ENCODE peak calls at places on chromosome 14, in four cellular contexts. One of them, this sample, is unnamed.

GRCh38 chr14:71713061-71713850 is 219.0 kb upstream of the RGS6 start:
- DNase-seq in GM12878: no peak
- DNase-seq in A549: no peak
- DNase-seq in K562: no peak
- DNase-seq in this sample: peak; percentile 57

GRCh38 chr14:105414456-105415371 is 4.9 kb upstream of the MTA1 start:
- DNase-seq in A549: peak; percentile 82
- DNase-seq in K562: peak; percentile 77
- DNase-seq in GM12878: no peak
- DNase-seq in this sample: peak; percentile 52

GRCh38 chr14:49641697-49642129 is 6.7 kb upstream of the DNAAF2 start:
- DNase-seq in A549: no peak
- DNase-seq in GM12878: no peak
- DNase-seq in K562: no peak
- DNase-seq in this sample: peak; percentile 48

GRCh38 chr14:43359317-43359716 is 1147.8 kb downstream of the FSCB start:
- DNase-seq in A549: no peak
- DNase-seq in GM12878: no peak
- DNase-seq in K562: no peak
- DNase-seq in this sample: no peak

GRCh38 chr14:104800600-104801283 is at the start of gene ZBTB42:
- DNase-seq in A549: no peak
- DNase-seq in K562: no peak
- DNase-seq in GM12878: no peak
- DNase-seq in this sample: peak; percentile 48

GRCh38 chr14:21101802-21102413 is 1.0 kb downstream of the TMEM253 start:
- DNase-seq in GM12878: no peak
- DNase-seq in K562: no peak
- DNase-seq in A549: no peak
- DNase-seq in this sample: no peak

GRCh38 chr14:54446201-54446693 is 5.1 kb upstream of the CNIH1 start:
- DNase-seq in A549: no peak
- DNase-seq in K562: no peak
- DNase-seq in GM12878: no peak
- DNase-seq in this sample: no peak

GRCh38 chr14:103718572-103718971 is 3.0 kb downstream of the ZFYVE21 start:
- DNase-seq in K562: no peak
- DNase-seq in A549: no peak
- DNase-seq in GM12878: no peak
- DNase-seq in this sample: peak; percentile 87

GRCh38 chr14:75515631-75515999 is 6.7 kb upstream of the BATF start:
- DNase-seq in A549: no peak
- DNase-seq in K562: no peak
- DNase-seq in GM12878: no peak
- DNase-seq in this sample: no peak

GRCh38 chr14:93906341-93907329 is 20.5 kb upstream of the FAM181A start:
- DNase-seq in GM12878: no peak
- DNase-seq in A549: peak; percentile 56
- DNase-seq in K562: peak; percentile 68
- DNase-seq in this sample: peak; percentile 17

GRCh38 chr14:102223682-102224081 is 81.3 kb downstream of the MOK start:
- DNase-seq in GM12878: no peak
- DNase-seq in A549: no peak
- DNase-seq in K562: no peak
- DNase-seq in this sample: no peak

GRCh38 chr14:58638231-58639205 is 756 bp downstream of the DACT1 start:
- DNase-seq in GM12878: no peak
- DNase-seq in K562: peak; percentile 7
- DNase-seq in A549: no peak
- DNase-seq in this sample: peak; percentile 30

GRCh38 chr14:104293231-104293841 is 154.9 kb downstream of the KIF26A start:
- DNase-seq in GM12878: no peak
- DNase-seq in A549: no peak
- DNase-seq in K562: no peak
- DNase-seq in this sample: no peak

GRCh38 chr14:23930742-23931141 is 22.8 kb upstream of the DHRS4 start:
- DNase-seq in K562: no peak
- DNase-seq in GM12878: no peak
- DNase-seq in A549: no peak
- DNase-seq in this sample: peak; percentile 11

GRCh38 chr14:36520601-36521525 is 831 bp upstream of the NKX2-1 start:
- DNase-seq in K562: peak; percentile 29
- DNase-seq in A549: peak; percentile 64
- DNase-seq in GM12878: no peak
- DNase-seq in this sample: peak; percentile 2

GRCh38 chr14:74836251-74836957 is 39.5 kb downstream of the PROX2 start:
- DNase-seq in K562: no peak
- DNase-seq in A549: no peak
- DNase-seq in GM12878: no peak
- DNase-seq in this sample: peak; percentile 47

GRCh38 chr14:85556263-85556662 is 26.3 kb downstream of the FLRT2 start:
- DNase-seq in A549: no peak
- DNase-seq in K562: no peak
- DNase-seq in GM12878: no peak
- DNase-seq in this sample: no peak

GRCh38 chr14:86357866-86358265 is 827.9 kb downstream of the FLRT2 start:
- DNase-seq in K562: no peak
- DNase-seq in A549: no peak
- DNase-seq in GM12878: no peak
- DNase-seq in this sample: no peak

GRCh38 chr14:44612002-44612401 is 104.9 kb upstream of the FSCB start:
- DNase-seq in GM12878: no peak
- DNase-seq in K562: no peak
- DNase-seq in A549: no peak
- DNase-seq in this sample: no peak

GRCh38 chr14:71290960-71291466 is 383.8 kb downstream of the PCNX1 start:
- DNase-seq in GM12878: peak; percentile 58
- DNase-seq in A549: peak; percentile 7
- DNase-seq in K562: no peak
- DNase-seq in this sample: peak; percentile 93

GRCh38 chr14:75514673-75515630 is 7.3 kb upstream of the BATF start:
- DNase-seq in A549: no peak
- DNase-seq in GM12878: peak; percentile 80
- DNase-seq in K562: peak; percentile 44
- DNase-seq in this sample: peak; percentile 15

GRCh38 chr14:65787461-65787860 is 374.9 kb downstream of the FUT8 start:
- DNase-seq in A549: no peak
- DNase-seq in GM12878: no peak
- DNase-seq in K562: no peak
- DNase-seq in this sample: no peak

GRCh38 chr14:74062809-74063150 is 21.5 kb downstream of the ALDH6A1 start:
- DNase-seq in A549: no peak
- DNase-seq in GM12878: no peak
- DNase-seq in K562: no peak
- DNase-seq in this sample: peak; percentile 15

GRCh38 chr14:67951529-67952120 is 132.0 kb downstream of the RAD51B start:
- DNase-seq in K562: no peak
- DNase-seq in GM12878: no peak
- DNase-seq in A549: no peak
- DNase-seq in this sample: peak; percentile 52

GRCh38 chr14:75242546-75243273 is 35.9 kb upstream of the FOS start:
- DNase-seq in K562: no peak
- DNase-seq in GM12878: no peak
- DNase-seq in A549: no peak
- DNase-seq in this sample: peak; percentile 87

GRCh38 chr14:62592877-62593276 is 452.4 kb downstream of the KCNH5 start:
- DNase-seq in GM12878: no peak
- DNase-seq in K562: no peak
- DNase-seq in A549: no peak
- DNase-seq in this sample: peak; percentile 39

GRCh38 chr14:58690801-58691516 is 53.2 kb downstream of the DACT1 start:
- DNase-seq in GM12878: no peak
- DNase-seq in A549: no peak
- DNase-seq in K562: no peak
- DNase-seq in this sample: no peak

GRCh38 chr14:94081386-94081820 is 293 bp downstream of the IFI27L1 start:
- DNase-seq in A549: no peak
- DNase-seq in K562: no peak
- DNase-seq in GM12878: no peak
- DNase-seq in this sample: no peak

GRCh38 chr14:89651805-89652204 is 234.8 kb upstream of the FOXN3 start:
- DNase-seq in K562: no peak
- DNase-seq in A549: no peak
- DNase-seq in GM12878: no peak
- DNase-seq in this sample: no peak

GRCh38 chr14:95431199-95432145 is 85.0 kb downstream of the SYNE3 start:
- DNase-seq in A549: peak; percentile 28
- DNase-seq in GM12878: no peak
- DNase-seq in K562: peak; percentile 44
- DNase-seq in this sample: peak; percentile 17

GRCh38 chr14:63388766-63389431 is 70.2 kb upstream of the GPHB5 start:
- DNase-seq in GM12878: peak; percentile 24
- DNase-seq in K562: peak; percentile 41
- DNase-seq in A549: peak; percentile 20
- DNase-seq in this sample: peak; percentile 58

GRCh38 chr14:69012251-69012953 is 33.3 kb upstream of the ACTN1 start:
- DNase-seq in GM12878: no peak
- DNase-seq in A549: no peak
- DNase-seq in K562: no peak
- DNase-seq in this sample: peak; percentile 61

GRCh38 chr14:99187858-99188257 is 84.1 kb downstream of the BCL11B start:
- DNase-seq in A549: no peak
- DNase-seq in K562: no peak
- DNase-seq in GM12878: no peak
- DNase-seq in this sample: no peak

GRCh38 chr14:99190696-99191662 is 81.0 kb downstream of the BCL11B start:
- DNase-seq in A549: no peak
- DNase-seq in GM12878: no peak
- DNase-seq in K562: no peak
- DNase-seq in this sample: no peak

GRCh38 chr14:99186956-99187690 is 84.9 kb downstream of the BCL11B start:
- DNase-seq in A549: no peak
- DNase-seq in K562: no peak
- DNase-seq in GM12878: no peak
- DNase-seq in this sample: no peak

GRCh38 chr14:99188721-99189120 is 83.3 kb downstream of the BCL11B start:
- DNase-seq in A549: no peak
- DNase-seq in GM12878: no peak
- DNase-seq in K562: peak; percentile 12
- DNase-seq in this sample: no peak

DNA sequence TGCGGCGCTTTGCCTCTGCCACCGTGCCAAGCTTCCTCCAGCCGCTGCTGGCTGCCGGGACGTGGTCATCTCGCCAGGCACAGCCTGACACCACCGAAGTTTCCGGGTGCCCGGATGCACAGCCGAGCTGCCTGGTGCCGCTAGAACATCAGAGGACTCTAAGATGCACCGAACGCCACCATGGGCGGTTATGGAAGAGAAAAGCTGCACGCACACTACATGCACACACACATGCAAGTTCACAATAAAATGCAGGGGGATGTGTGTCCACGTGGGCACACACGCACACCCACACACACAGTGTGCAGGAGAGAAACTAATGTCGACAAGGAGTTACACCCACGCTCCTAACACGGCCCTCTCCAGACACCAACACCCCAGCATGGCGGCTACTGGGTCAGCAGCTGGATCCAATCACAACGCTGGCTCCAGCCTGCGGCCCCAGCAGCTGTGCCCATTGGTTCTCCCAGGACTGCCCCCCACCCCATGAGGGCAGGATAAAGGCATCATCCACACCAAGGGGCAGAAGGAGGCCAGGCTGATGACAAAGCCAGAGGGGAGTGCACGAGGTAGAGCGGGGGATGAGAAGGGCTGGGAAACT is 82.7 kb downstream of the BCL11B start:
- DNase-seq in K562: no peak
- DNase-seq in GM12878: no peak
- DNase-seq in A549: no peak
- DNase-seq in this sample: no peak
- TF ChIP-seq ELK1 in K562: no peak
- TF ChIP-seq ELK1 in GM12878: no peak
- TF ChIP-seq ELK1 in A549: no peak
- TF ChIP-seq ELK1 in this sample: no peak

GRCh38 chr14:91300957-91301356 is 56.5 kb upstream of the GPR68 start:
- DNase-seq in A549: no peak
- DNase-seq in GM12878: no peak
- DNase-seq in K562: no peak
- DNase-seq in this sample: no peak

GRCh38 chr14:91305650-91306431 is 61.3 kb upstream of the GPR68 start:
- DNase-seq in GM12878: no peak
- DNase-seq in K562: no peak
- DNase-seq in A549: no peak
- DNase-seq in this sample: no peak

GRCh38 chr14:91302391-91302790 is 57.9 kb upstream of the GPR68 start:
- DNase-seq in K562: no peak
- DNase-seq in GM12878: no peak
- DNase-seq in A549: no peak
- DNase-seq in this sample: no peak

GRCh38 chr14:91303924-91304229 is 59.4 kb upstream of the GPR68 start:
- DNase-seq in GM12878: no peak
- DNase-seq in A549: no peak
- DNase-seq in K562: no peak
- DNase-seq in this sample: no peak

DNA sequence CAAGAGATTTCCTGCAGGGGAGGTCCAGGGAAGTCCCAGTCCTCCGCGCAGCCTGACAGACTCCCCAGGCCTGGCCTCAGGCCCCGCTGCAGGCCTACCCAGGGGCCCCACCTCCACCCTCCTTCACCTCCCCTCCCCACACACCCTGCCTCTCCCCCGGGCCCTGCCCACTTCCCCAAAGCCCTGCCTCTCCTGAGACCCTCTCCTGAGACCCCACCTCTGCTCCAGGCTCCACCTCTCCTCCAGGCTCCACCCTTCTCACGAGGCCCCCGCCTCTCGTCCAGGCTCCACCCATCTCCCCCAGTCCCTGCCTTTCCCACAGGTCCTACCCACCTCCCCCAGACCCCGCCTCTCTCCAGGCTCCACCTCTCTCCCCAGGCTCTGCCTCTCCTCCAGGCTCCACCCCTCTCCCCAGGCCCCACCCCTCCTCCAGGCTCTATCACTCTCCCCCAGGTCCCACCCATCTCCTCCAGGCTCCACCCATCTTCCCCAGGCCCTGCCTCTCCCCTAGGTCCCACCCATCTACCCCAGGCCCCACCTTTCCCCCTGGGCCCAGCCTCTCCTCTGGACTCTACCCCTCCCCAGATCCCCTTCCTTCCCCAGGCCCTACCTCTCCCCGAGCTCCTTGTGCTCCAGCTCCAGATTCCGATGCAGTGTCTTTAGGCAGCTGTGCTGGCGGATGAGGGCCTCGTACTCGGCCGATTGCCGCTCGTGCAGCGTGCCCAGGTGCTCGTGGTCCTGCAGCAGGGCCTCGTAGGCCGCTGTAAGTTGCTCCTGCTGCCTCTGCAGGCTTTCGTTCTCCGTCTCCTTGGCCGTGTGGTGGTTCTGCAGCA is 58.8 kb upstream of the GPR68 start:
- DNase-seq in K562: peak; percentile 98
- DNase-seq in GM12878: no peak
- DNase-seq in A549: peak; percentile 46
- DNase-seq in this sample: no peak
- TF ChIP-seq ELK1 in K562: no peak
- TF ChIP-seq ELK1 in GM12878: no peak
- TF ChIP-seq ELK1 in A549: no peak
- TF ChIP-seq ELK1 in this sample: no peak

GRCh38 chr14:100680439-100681051 is 46.1 kb upstream of the DLK1 start:
- DNase-seq in GM12878: no peak
- DNase-seq in K562: peak; percentile 70
- DNase-seq in A549: no peak
- DNase-seq in this sample: no peak
- TF ChIP-seq ELK1 in GM12878: no peak
- TF ChIP-seq ELK1 in K562: no peak
- TF ChIP-seq ELK1 in A549: no peak
- TF ChIP-seq ELK1 in this sample: no peak

GRCh38 chr14:81751198-81751597 is 217.5 kb upstream of the SEL1L start:
- DNase-seq in K562: no peak
- DNase-seq in GM12878: no peak
- DNase-seq in A549: no peak
- DNase-seq in this sample: no peak
- TF ChIP-seq ELK1 in K562: no peak
- TF ChIP-seq ELK1 in GM12878: no peak
- TF ChIP-seq ELK1 in A549: no peak
- TF ChIP-seq ELK1 in this sample: no peak